ENCODE peak calls at places on chromosome 10, in nine cellular contexts. One of them, this sample, is unnamed.

GRCh38 chr10:108709927-108710722 is 1213.2 kb downstream of the XPNPEP1 start:
- DNase-seq in cardiac muscle cell: no peak
- DNase-seq in Peyer's patch: no peak
- DNase-seq in HL-60: no peak
- DNase-seq in CD8-positive, alpha-beta T cell: no peak
- DNase-seq in posterior cingulate gyrus: no peak
- DNase-seq in transverse colon: no peak
- DNase-seq in omental fat pad: no peak
- DNase-seq in AG09309: no peak
- DNase-seq in this sample: no peak

GRCh38 chr10:76779163-76779820 is 858.3 kb downstream of the KCNMA1 start:
- DNase-seq in omental fat pad: no peak
- DNase-seq in transverse colon: no peak
- DNase-seq in CD8-positive, alpha-beta T cell: no peak
- DNase-seq in HL-60: no peak
- DNase-seq in posterior cingulate gyrus: no peak
- DNase-seq in Peyer's patch: no peak
- DNase-seq in AG09309: peak; percentile 72
- DNase-seq in cardiac muscle cell: no peak
- DNase-seq in this sample: peak; percentile 2

GRCh38 chr10:43976292-43976691 is 327.6 kb upstream of the ZNF32 start:
- DNase-seq in transverse colon: no peak
- DNase-seq in CD8-positive, alpha-beta T cell: no peak
- DNase-seq in posterior cingulate gyrus: no peak
- DNase-seq in omental fat pad: no peak
- DNase-seq in Peyer's patch: no peak
- DNase-seq in HL-60: no peak
- DNase-seq in AG09309: no peak
- DNase-seq in cardiac muscle cell: no peak
- DNase-seq in this sample: no peak

GRCh38 chr10:10397906-10398305 is 619.8 kb upstream of the CELF2 start:
- DNase-seq in AG09309: no peak
- DNase-seq in posterior cingulate gyrus: no peak
- DNase-seq in CD8-positive, alpha-beta T cell: no peak
- DNase-seq in transverse colon: no peak
- DNase-seq in omental fat pad: no peak
- DNase-seq in Peyer's patch: no peak
- DNase-seq in HL-60: no peak
- DNase-seq in cardiac muscle cell: no peak
- DNase-seq in this sample: no peak

GRCh38 chr10:123556736-123557135 is 109.4 kb upstream of the GPR26 start:
- DNase-seq in transverse colon: no peak
- DNase-seq in HL-60: no peak
- DNase-seq in CD8-positive, alpha-beta T cell: peak; percentile 19
- DNase-seq in AG09309: no peak
- DNase-seq in Peyer's patch: no peak
- DNase-seq in omental fat pad: no peak
- DNase-seq in cardiac muscle cell: no peak
- DNase-seq in posterior cingulate gyrus: no peak
- DNase-seq in this sample: no peak

GRCh38 chr10:33248638-33249037 is 85.8 kb downstream of the NRP1 start:
- DNase-seq in CD8-positive, alpha-beta T cell: no peak
- DNase-seq in cardiac muscle cell: peak; percentile 84
- DNase-seq in Peyer's patch: no peak
- DNase-seq in transverse colon: no peak
- DNase-seq in omental fat pad: no peak
- DNase-seq in AG09309: peak; percentile 66
- DNase-seq in posterior cingulate gyrus: no peak
- DNase-seq in HL-60: peak; percentile 18
- DNase-seq in this sample: no peak

GRCh38 chr10:62916157-62916603 is 100.0 kb upstream of the EGR2 start:
- DNase-seq in posterior cingulate gyrus: no peak
- DNase-seq in Peyer's patch: no peak
- DNase-seq in cardiac muscle cell: peak; percentile 90
- DNase-seq in transverse colon: no peak
- DNase-seq in CD8-positive, alpha-beta T cell: no peak
- DNase-seq in omental fat pad: no peak
- DNase-seq in HL-60: no peak
- DNase-seq in AG09309: peak; percentile 93
- DNase-seq in this sample: no peak

GRCh38 chr10:3051686-3052085 is 15.7 kb upstream of the PFKP start:
- DNase-seq in transverse colon: no peak
- DNase-seq in cardiac muscle cell: no peak
- DNase-seq in posterior cingulate gyrus: no peak
- DNase-seq in HL-60: no peak
- DNase-seq in Peyer's patch: no peak
- DNase-seq in CD8-positive, alpha-beta T cell: no peak
- DNase-seq in omental fat pad: no peak
- DNase-seq in AG09309: no peak
- DNase-seq in this sample: no peak

GRCh38 chr10:84493951-84494848 is 165.8 kb downstream of the CCSER2 start:
- DNase-seq in HL-60: no peak
- DNase-seq in transverse colon: no peak
- DNase-seq in AG09309: no peak
- DNase-seq in Peyer's patch: no peak
- DNase-seq in cardiac muscle cell: peak; percentile 42
- DNase-seq in posterior cingulate gyrus: no peak
- DNase-seq in CD8-positive, alpha-beta T cell: no peak
- DNase-seq in omental fat pad: no peak
- DNase-seq in this sample: no peak

GRCh38 chr10:70457759-70458305 is 16.4 kb upstream of the NODAL start:
- DNase-seq in posterior cingulate gyrus: no peak
- DNase-seq in cardiac muscle cell: no peak
- DNase-seq in CD8-positive, alpha-beta T cell: no peak
- DNase-seq in Peyer's patch: no peak
- DNase-seq in AG09309: no peak
- DNase-seq in omental fat pad: no peak
- DNase-seq in HL-60: no peak
- DNase-seq in transverse colon: no peak
- DNase-seq in this sample: no peak

GRCh38 chr10:58436071-58436470 is 50.9 kb downstream of the TFAM start:
- DNase-seq in Peyer's patch: no peak
- DNase-seq in HL-60: peak; percentile 9
- DNase-seq in posterior cingulate gyrus: no peak
- DNase-seq in omental fat pad: no peak
- DNase-seq in CD8-positive, alpha-beta T cell: peak; percentile 54
- DNase-seq in AG09309: no peak
- DNase-seq in cardiac muscle cell: peak; percentile 50
- DNase-seq in transverse colon: no peak
- DNase-seq in this sample: no peak

GRCh38 chr10:132915411-132915810 is 27.0 kb downstream of the CFAP46 start:
- DNase-seq in omental fat pad: no peak
- DNase-seq in posterior cingulate gyrus: no peak
- DNase-seq in HL-60: no peak
- DNase-seq in CD8-positive, alpha-beta T cell: no peak
- DNase-seq in cardiac muscle cell: no peak
- DNase-seq in AG09309: no peak
- DNase-seq in transverse colon: peak; percentile 5
- DNase-seq in Peyer's patch: no peak
- DNase-seq in this sample: no peak

GRCh38 chr10:124706876-124707516 is 37.2 kb downstream of the FAM53B start:
- DNase-seq in transverse colon: no peak
- DNase-seq in Peyer's patch: peak; percentile 46
- DNase-seq in HL-60: no peak
- DNase-seq in AG09309: no peak
- DNase-seq in CD8-positive, alpha-beta T cell: no peak
- DNase-seq in cardiac muscle cell: no peak
- DNase-seq in omental fat pad: no peak
- DNase-seq in posterior cingulate gyrus: no peak
- DNase-seq in this sample: no peak

GRCh38 chr10:131320860-131321604 is 9.5 kb upstream of the TCERG1L start:
- DNase-seq in cardiac muscle cell: no peak
- DNase-seq in CD8-positive, alpha-beta T cell: no peak
- DNase-seq in transverse colon: no peak
- DNase-seq in omental fat pad: no peak
- DNase-seq in HL-60: no peak
- DNase-seq in posterior cingulate gyrus: no peak
- DNase-seq in Peyer's patch: no peak
- DNase-seq in AG09309: no peak
- DNase-seq in this sample: no peak

GRCh38 chr10:7968510-7968909 is 86.0 kb upstream of the GATA3 start:
- DNase-seq in cardiac muscle cell: no peak
- DNase-seq in posterior cingulate gyrus: no peak
- DNase-seq in HL-60: no peak
- DNase-seq in CD8-positive, alpha-beta T cell: no peak
- DNase-seq in AG09309: no peak
- DNase-seq in Peyer's patch: no peak
- DNase-seq in omental fat pad: no peak
- DNase-seq in transverse colon: no peak
- DNase-seq in this sample: no peak

GRCh38 chr10:63416376-63416775 is 49.4 kb downstream of the JMJD1C start:
- DNase-seq in omental fat pad: no peak
- DNase-seq in CD8-positive, alpha-beta T cell: no peak
- DNase-seq in Peyer's patch: no peak
- DNase-seq in transverse colon: no peak
- DNase-seq in HL-60: no peak
- DNase-seq in AG09309: no peak
- DNase-seq in posterior cingulate gyrus: no peak
- DNase-seq in cardiac muscle cell: no peak
- DNase-seq in this sample: no peak

GRCh38 chr10:122114156-122114747 is 125.3 kb downstream of the TACC2 start:
- DNase-seq in HL-60: no peak
- DNase-seq in omental fat pad: no peak
- DNase-seq in cardiac muscle cell: no peak
- DNase-seq in CD8-positive, alpha-beta T cell: no peak
- DNase-seq in posterior cingulate gyrus: no peak
- DNase-seq in AG09309: no peak
- DNase-seq in Peyer's patch: no peak
- DNase-seq in transverse colon: peak; percentile 23
- DNase-seq in this sample: no peak

GRCh38 chr10:113895018-113895417 is 40.6 kb downstream of the NHLRC2 start:
- DNase-seq in HL-60: no peak
- DNase-seq in posterior cingulate gyrus: no peak
- DNase-seq in CD8-positive, alpha-beta T cell: no peak
- DNase-seq in Peyer's patch: no peak
- DNase-seq in omental fat pad: no peak
- DNase-seq in cardiac muscle cell: peak; percentile 39
- DNase-seq in AG09309: no peak
- DNase-seq in transverse colon: no peak
- DNase-seq in this sample: no peak

GRCh38 chr10:110822708-110823291 is 48.9 kb upstream of the PDCD4 start:
- DNase-seq in omental fat pad: no peak
- DNase-seq in cardiac muscle cell: no peak
- DNase-seq in posterior cingulate gyrus: peak; percentile 44
- DNase-seq in CD8-positive, alpha-beta T cell: no peak
- DNase-seq in transverse colon: no peak
- DNase-seq in HL-60: no peak
- DNase-seq in Peyer's patch: no peak
- DNase-seq in AG09309: no peak
- DNase-seq in this sample: peak; percentile 13

GRCh38 chr10:33160151-33160550 is 174.3 kb downstream of the NRP1 start:
- DNase-seq in cardiac muscle cell: no peak
- DNase-seq in omental fat pad: no peak
- DNase-seq in transverse colon: no peak
- DNase-seq in HL-60: no peak
- DNase-seq in CD8-positive, alpha-beta T cell: no peak
- DNase-seq in Peyer's patch: no peak
- DNase-seq in AG09309: no peak
- DNase-seq in posterior cingulate gyrus: no peak
- DNase-seq in this sample: no peak

GRCh38 chr10:79132681-79133381 is 64.1 kb downstream of the ZMIZ1 start:
- DNase-seq in transverse colon: no peak
- DNase-seq in cardiac muscle cell: no peak
- DNase-seq in AG09309: no peak
- DNase-seq in HL-60: peak; percentile 91
- DNase-seq in CD8-positive, alpha-beta T cell: no peak
- DNase-seq in omental fat pad: no peak
- DNase-seq in posterior cingulate gyrus: no peak
- DNase-seq in Peyer's patch: no peak
- DNase-seq in this sample: no peak

GRCh38 chr10:125060851-125061556 is 99.4 kb downstream of the CTBP2 start:
- DNase-seq in transverse colon: peak; percentile 89
- DNase-seq in AG09309: peak; percentile 81
- DNase-seq in HL-60: peak; percentile 52
- DNase-seq in Peyer's patch: peak; percentile 88
- DNase-seq in CD8-positive, alpha-beta T cell: peak; percentile 60
- DNase-seq in cardiac muscle cell: peak; percentile 81
- DNase-seq in posterior cingulate gyrus: peak; percentile 89
- DNase-seq in omental fat pad: peak; percentile 56
- DNase-seq in this sample: peak; percentile 64

GRCh38 chr10:97913554-97913953 is 63.9 kb downstream of the GOLGA7B start:
- DNase-seq in transverse colon: no peak
- DNase-seq in posterior cingulate gyrus: no peak
- DNase-seq in Peyer's patch: no peak
- DNase-seq in cardiac muscle cell: no peak
- DNase-seq in AG09309: no peak
- DNase-seq in omental fat pad: no peak
- DNase-seq in CD8-positive, alpha-beta T cell: no peak
- DNase-seq in HL-60: no peak
- DNase-seq in this sample: no peak

GRCh38 chr10:34638405-34639054 is 176.6 kb downstream of the PARD3 start:
- DNase-seq in cardiac muscle cell: peak; percentile 94
- DNase-seq in CD8-positive, alpha-beta T cell: peak; percentile 71
- DNase-seq in Peyer's patch: peak; percentile 74
- DNase-seq in posterior cingulate gyrus: peak; percentile 84
- DNase-seq in omental fat pad: peak; percentile 89
- DNase-seq in transverse colon: peak; percentile 82
- DNase-seq in HL-60: peak; percentile 67
- DNase-seq in AG09309: peak; percentile 68
- DNase-seq in this sample: peak; percentile 36

GRCh38 chr10:27104919-27105318 is 4.6 kb upstream of the ANKRD26 start:
- DNase-seq in transverse colon: no peak
- DNase-seq in posterior cingulate gyrus: no peak
- DNase-seq in omental fat pad: no peak
- DNase-seq in CD8-positive, alpha-beta T cell: peak; percentile 60
- DNase-seq in cardiac muscle cell: no peak
- DNase-seq in HL-60: no peak
- DNase-seq in Peyer's patch: no peak
- DNase-seq in AG09309: no peak
- DNase-seq in this sample: no peak

GRCh38 chr10:102564209-102564834 is 60.5 kb downstream of the SUFU start:
- DNase-seq in posterior cingulate gyrus: no peak
- DNase-seq in AG09309: no peak
- DNase-seq in CD8-positive, alpha-beta T cell: no peak
- DNase-seq in cardiac muscle cell: no peak
- DNase-seq in transverse colon: no peak
- DNase-seq in HL-60: no peak
- DNase-seq in omental fat pad: no peak
- DNase-seq in Peyer's patch: no peak
- DNase-seq in this sample: no peak

GRCh38 chr10:75226656-75227055 is 9.1 kb downstream of the COMTD1 start:
- DNase-seq in HL-60: no peak
- DNase-seq in AG09309: no peak
- DNase-seq in transverse colon: no peak
- DNase-seq in cardiac muscle cell: no peak
- DNase-seq in omental fat pad: no peak
- DNase-seq in Peyer's patch: no peak
- DNase-seq in CD8-positive, alpha-beta T cell: no peak
- DNase-seq in posterior cingulate gyrus: no peak
- DNase-seq in this sample: no peak

GRCh38 chr10:43594944-43595589 is 11.2 kb upstream of the ZNF485 start:
- DNase-seq in AG09309: no peak
- DNase-seq in transverse colon: no peak
- DNase-seq in CD8-positive, alpha-beta T cell: no peak
- DNase-seq in posterior cingulate gyrus: no peak
- DNase-seq in Peyer's patch: no peak
- DNase-seq in omental fat pad: no peak
- DNase-seq in HL-60: no peak
- DNase-seq in cardiac muscle cell: peak; percentile 64
- DNase-seq in this sample: no peak

GRCh38 chr10:22630229-22631174 is 83.9 kb downstream of the PIP4K2A start:
- DNase-seq in CD8-positive, alpha-beta T cell: no peak
- DNase-seq in omental fat pad: no peak
- DNase-seq in cardiac muscle cell: peak; percentile 67
- DNase-seq in posterior cingulate gyrus: no peak
- DNase-seq in AG09309: no peak
- DNase-seq in transverse colon: no peak
- DNase-seq in Peyer's patch: no peak
- DNase-seq in HL-60: peak; percentile 15
- DNase-seq in this sample: no peak

GRCh38 chr10:132715791-132716680 is 69.9 kb downstream of the NKX6-2 start:
- DNase-seq in CD8-positive, alpha-beta T cell: no peak
- DNase-seq in AG09309: no peak
- DNase-seq in HL-60: no peak
- DNase-seq in posterior cingulate gyrus: no peak
- DNase-seq in cardiac muscle cell: no peak
- DNase-seq in Peyer's patch: no peak
- DNase-seq in transverse colon: no peak
- DNase-seq in omental fat pad: peak; percentile 8
- DNase-seq in this sample: no peak

GRCh38 chr10:131187274-131187673 is 124.2 kb downstream of the TCERG1L start:
- DNase-seq in cardiac muscle cell: no peak
- DNase-seq in AG09309: no peak
- DNase-seq in omental fat pad: no peak
- DNase-seq in Peyer's patch: no peak
- DNase-seq in CD8-positive, alpha-beta T cell: peak; percentile 21
- DNase-seq in transverse colon: no peak
- DNase-seq in HL-60: no peak
- DNase-seq in posterior cingulate gyrus: no peak
- DNase-seq in this sample: no peak